ENCODE peak calls at places on chromosomes 4 and X, in nine cellular contexts. O is GF-D8; I is stimulated activated CD4-positive, alpha-beta T cell treated with anti-CD3 and anti-CD28 coated beads, TNF-alpha, amount 100 ng/mL, for 1 hour; T is mucosa of descending colon; L is ovary; J is fibroblast of villous mesenchyme; G is NCI-H1092; Q is adrenal gland; X is fibroblast of lung. F is an unnamed sample.

GRCh38 chrX:107493141-107493540 is 43.7 kb downstream of the FRMPD3 start:
- DNase-seq in L (no peak), J (no peak), Q (no peak), G (no peak), O (no peak), I (no peak), T (no peak), X (no peak), F (no peak)

GRCh38 chrX:18895157-18895952 is 88.6 kb downstream of the PHKA2 start:
- DNase-seq in X (no peak), O (no peak), I (no peak), T (no peak), Q (peak), J (no peak), G (no peak), L (peak), F (peak)

GRCh38 chrX:146973283-146973682 is 158.7 kb upstream of the CXorf51A start:
- DNase-seq in T (no peak), X (no peak), I (no peak), G (no peak), Q (no peak), J (no peak), O (no peak), L (no peak), F (no peak)

GRCh38 chr4:111268769-111269414 is 646.0 kb upstream of the PITX2 start:
- DNase-seq in O (no peak), I (no peak), Q (no peak), T (no peak), J (peak), G (no peak), L (no peak), X (peak), F (peak)

GRCh38 chrX:18309401-18309800 is 45.1 kb downstream of the SCML2 start:
- DNase-seq in J (no peak), L (no peak), X (no peak), O (no peak), I (no peak), T (no peak), Q (no peak), G (no peak), F (no peak)

GRCh38 chr4:6769984-6770420 is 12.5 kb upstream of the KIAA0232 start:
- DNase-seq in I (no peak), J (no peak), L (no peak), G (no peak), O (no peak), Q (no peak), X (no peak), T (no peak), F (no peak)

GRCh38 chrX:76428243-76429130 is 977 bp downstream of the MAGEE1 start:
- DNase-seq in I (peak), G (peak), L (peak), J (no peak), Q (peak), X (no peak), T (peak), O (no peak), F (no peak)

GRCh38 chrX:44770111-44770510 is 73.7 kb upstream of the DUSP21 start:
- DNase-seq in T (no peak), O (no peak), X (no peak), Q (no peak), J (no peak), G (no peak), L (no peak), I (no peak), F (no peak)

GRCh38 chr4:4921077-4921476 is 61.6 kb downstream of the MSX1 start:
- DNase-seq in L (no peak), G (no peak), O (no peak), J (no peak), Q (no peak), T (no peak), I (no peak), X (no peak), F (no peak)

GRCh38 chr4:70705146-70705855 is 16.5 kb upstream of the RUFY3 start:
- DNase-seq in J (peak), X (peak), L (peak), Q (peak), O (peak), T (peak), I (peak), G (peak), F (peak)

GRCh38 chr4:108933046-108933445 is 170.2 kb upstream of the ETNPPL start:
- DNase-seq in L (no peak), Q (no peak), T (no peak), I (no peak), J (no peak), G (no peak), O (no peak), X (no peak), F (peak)

GRCh38 chrX:150316564-150316963 is 46.6 kb upstream of the MAMLD1 start:
- DNase-seq in L (no peak), G (no peak), I (no peak), X (no peak), Q (peak), O (no peak), T (no peak), J (no peak), F (no peak)

GRCh38 chr4:126604273-126604867 is 1028.4 kb upstream of the INTU start:
- DNase-seq in O (no peak), L (no peak), I (no peak), X (peak), Q (peak), J (peak), T (no peak), G (peak), F (peak)

GRCh38 chrX:116238093-116238492 is 67.5 kb downstream of the AGTR2 start:
- DNase-seq in L (no peak), G (no peak), I (no peak), Q (no peak), T (no peak), X (no peak), O (no peak), J (no peak), F (no peak)

GRCh38 chr4:177267911-177268310 is 41.8 kb upstream of the NEIL3 start:
- DNase-seq in Q (no peak), G (no peak), J (no peak), T (no peak), O (no peak), X (no peak), L (no peak), I (no peak), F (peak)

GRCh38 chr4:86247906-86248305 is 111.9 kb downstream of the MAPK10 start:
- DNase-seq in J (peak), I (no peak), X (no peak), L (no peak), T (no peak), O (no peak), G (no peak), Q (no peak), F (peak)

GRCh38 chr4:45122406-45122805 is 396.1 kb upstream of the GNPDA2 start:
- DNase-seq in L (no peak), T (no peak), O (no peak), I (no peak), G (no peak), Q (no peak), X (no peak), J (no peak), F (no peak)

GRCh38 chr4:55345980-55346850 is at the start of gene SRD5A3:
- DNase-seq in I (peak), X (peak), O (peak), L (peak), J (peak), Q (peak), T (peak), G (peak), F (peak)

F was measured in amniotic epithelial cell.